ENCODE peak calls at places on chromosomes 2 and 18, in four cellular contexts. T, X, F and N are unnamed samples.

GRCh38 chr2:71892896-71893295 is 254.8 kb downstream of the CYP26B1 start:
- DNase-seq in F (no peak), T (no peak), X (no peak), N (no peak)

GRCh38 chr2:213238753-213239591 is 45.3 kb upstream of the SPAG16 start:
- DNase-seq in F (no peak), X (peak; percentile 77), T (no peak), N (no peak)

GRCh38 chr2:150513647-150514046 is 26.2 kb upstream of the RND3 start:
- DNase-seq in T (no peak), X (no peak), F (no peak), N (no peak)

GRCh38 chr2:124582387-124582786 is 557.3 kb downstream of the CNTNAP5 start:
- DNase-seq in X (no peak), T (no peak), F (no peak), N (no peak)

GRCh38 chr18:51520676-51521180 is 323.2 kb upstream of the MEX3C start:
- DNase-seq in T (no peak), F (no peak), X (no peak), N (no peak)

GRCh38 chr2:118988706-118989105 is 46.7 kb downstream of the MARCO start:
- DNase-seq in F (no peak), X (no peak), T (no peak), N (no peak)

GRCh38 chr2:128641421-128642095 is 322.9 kb upstream of the HS6ST1 start:
- DNase-seq in X (no peak), T (no peak), F (no peak), N (no peak)

GRCh38 chr2:69993048-69993565 is 31.7 kb upstream of the ASPRV1 start:
- DNase-seq in T (no peak), F (no peak), X (no peak), N (no peak)

GRCh38 chr18:35588122-35588521 is 6.6 kb downstream of the GALNT1 start:
- DNase-seq in T (no peak), F (no peak), X (no peak), N (no peak)

GRCh38 chr2:179606141-179606540 is 255.3 kb downstream of the ZNF385B start:
- DNase-seq in F (no peak), X (peak; percentile 4), T (no peak), N (no peak)

GRCh38 chr2:77513191-77513590 is 9.0 kb downstream of the LRRTM4 start:
- DNase-seq in X (no peak), T (no peak), F (no peak), N (no peak)

GRCh38 chr2:213150315-213150951 is 979 bp downstream of the IKZF2 start:
- DNase-seq in T (no peak), F (no peak), X (peak; percentile 39), N (peak; percentile 10)

GRCh38 chr2:241007880-241008710 is 9.7 kb downstream of the SNED1 start:
- DNase-seq in T (no peak), X (no peak), F (no peak), N (no peak)

GRCh38 chr2:133641497-133641896 is 73.2 kb upstream of the NCKAP5 start:
- DNase-seq in F (no peak), T (peak; percentile 68), X (peak; percentile 81), N (peak; percentile 22)

GRCh38 chr2:240796543-240797499 is 23.2 kb downstream of the KIF1A start:
- DNase-seq in T (no peak), F (no peak), X (no peak), N (no peak)

GRCh38 chr18:58756148-58756547 is 84.9 kb downstream of the MALT1 start:
- DNase-seq in T (no peak), F (no peak), X (no peak), N (no peak)

GRCh38 chr2:229714080-229714735 is at the start of gene DNER:
- DNase-seq in X (peak; percentile 69), T (peak; percentile 75), F (no peak), N (peak; percentile 86)

GRCh38 chr2:38922902-38923301 is 33.2 kb downstream of the ARHGEF33 start:
- DNase-seq in T (peak; percentile 3), X (no peak), F (no peak), N (no peak)

GRCh38 chr2:130391058-130391871 is 35.4 kb downstream of the PTPN18 start:
- DNase-seq in X (peak; percentile 81), F (no peak), T (peak; percentile 46), N (peak; percentile 61)

GRCh38 chr2:10584843-10585475 is 104.8 kb downstream of the NOL10 start:
- DNase-seq in X (peak; percentile 79), F (no peak), T (no peak), N (no peak)

GRCh38 chr2:240820607-240821428 is 799 bp upstream of the KIF1A start:
- DNase-seq in T (no peak), F (peak; percentile 12), X (peak; percentile 65), N (no peak)

GRCh38 chr2:178193496-178193822 is 853 bp upstream of the OSBPL6 start:
- DNase-seq in X (no peak), F (no peak), T (no peak), N (no peak)

GRCh38 chr18:51039138-51040112 is 9.4 kb downstream of the SMAD4 start:
- DNase-seq in T (no peak), X (no peak), F (no peak), N (no peak)

GRCh38 chr18:9009703-9010488 is 92.6 kb upstream of the NDUFV2 start:
- DNase-seq in F (no peak), T (no peak), X (no peak), N (no peak)

GRCh38 chr2:239046822-239047221 is 198.9 kb downstream of the TWIST2 start:
- DNase-seq in X (no peak), F (no peak), T (no peak), N (no peak)

GRCh38 chr2:69985684-69986083 is 24.3 kb upstream of the ASPRV1 start:
- DNase-seq in T (no peak), X (no peak), F (no peak), N (no peak)

GRCh38 chr2:182015334-182016109 is 29.9 kb downstream of the PPP1R1C start:
- DNase-seq in F (no peak), X (no peak), T (no peak), N (no peak)

GRCh38 chr18:5518179-5518770 is 25.5 kb downstream of the EPB41L3 start:
- DNase-seq in X (no peak), F (no peak), T (no peak), N (no peak)

GRCh38 chr2:128475427-128476211 is 157.0 kb upstream of the HS6ST1 start:
- DNase-seq in X (no peak), F (no peak), T (no peak), N (no peak)

GRCh38 chr2:190649798-190650390 is 1.0 kb downstream of the NAB1 start:
- DNase-seq in T (no peak), F (no peak), X (no peak), N (no peak)

GRCh38 chr2:231387904-231388724 is 7.4 kb upstream of the B3GNT7 start:
- DNase-seq in X (peak; percentile 75), T (peak; percentile 95), F (no peak), N (peak; percentile 97)

GRCh38 chr2:88919087-88919738 is 227.7 kb downstream of the RPIA start:
- DNase-seq in F (no peak), T (no peak), X (peak; percentile 37), N (no peak)

GRCh38 chr2:148162860-148163259 is 142.0 kb downstream of the MBD5 start:
- DNase-seq in T (no peak), X (no peak), F (no peak), N (no peak)

GRCh38 chr2:176488446-176488845 is 219.2 kb downstream of the MTX2 start:
- DNase-seq in X (no peak), T (no peak), F (no peak), N (no peak)